ENCODE peak calls at places on chromosomes 12 and 14, in ten cellular contexts. One of them, this sample, is unnamed.

GRCh38 chr12:124691429-124691828 is 124.0 kb upstream of the NCOR2 start:
- DNase-seq in mucosa of descending colon: no peak
- DNase-seq in epithelial cell of proximal tubule: no peak
- DNase-seq in left lung: no peak
- DNase-seq in hepatocyte: no peak
- DNase-seq in foreskin fibroblast: no peak
- DNase-seq in CD4-positive, alpha-beta T cell: no peak
- DNase-seq in CD8-positive, alpha-beta T cell: no peak
- DNase-seq in endothelial cell: no peak
- DNase-seq in retinal pigment epithelial cell: no peak
- DNase-seq in this sample: no peak

GRCh38 chr12:67287311-67287710 is 18.2 kb downstream of the CAND1 start:
- DNase-seq in mucosa of descending colon: no peak
- DNase-seq in epithelial cell of proximal tubule: no peak
- DNase-seq in left lung: no peak
- DNase-seq in hepatocyte: no peak
- DNase-seq in foreskin fibroblast: no peak
- DNase-seq in CD4-positive, alpha-beta T cell: no peak
- DNase-seq in CD8-positive, alpha-beta T cell: no peak
- DNase-seq in endothelial cell: no peak
- DNase-seq in retinal pigment epithelial cell: no peak
- DNase-seq in this sample: no peak

GRCh38 chr12:63922446-63922845 is 77.9 kb downstream of the SRGAP1 start:
- DNase-seq in mucosa of descending colon: no peak
- DNase-seq in epithelial cell of proximal tubule: peak; percentile 60
- DNase-seq in left lung: no peak
- DNase-seq in hepatocyte: no peak
- DNase-seq in foreskin fibroblast: no peak
- DNase-seq in CD4-positive, alpha-beta T cell: no peak
- DNase-seq in CD8-positive, alpha-beta T cell: no peak
- DNase-seq in endothelial cell: no peak
- DNase-seq in retinal pigment epithelial cell: no peak
- DNase-seq in this sample: no peak

GRCh38 chr12:56040963-56041578 is 647 bp upstream of the RPS26 start:
- DNase-seq in mucosa of descending colon: no peak
- DNase-seq in epithelial cell of proximal tubule: no peak
- DNase-seq in left lung: no peak
- DNase-seq in hepatocyte: no peak
- DNase-seq in foreskin fibroblast: no peak
- DNase-seq in CD4-positive, alpha-beta T cell: no peak
- DNase-seq in CD8-positive, alpha-beta T cell: no peak
- DNase-seq in endothelial cell: no peak
- DNase-seq in retinal pigment epithelial cell: no peak
- DNase-seq in this sample: no peak

GRCh38 chr12:6476496-6476895 is 6.0 kb upstream of the VAMP1 start:
- DNase-seq in mucosa of descending colon: no peak
- DNase-seq in epithelial cell of proximal tubule: no peak
- DNase-seq in left lung: no peak
- DNase-seq in hepatocyte: no peak
- DNase-seq in foreskin fibroblast: peak; percentile 41
- DNase-seq in CD4-positive, alpha-beta T cell: no peak
- DNase-seq in CD8-positive, alpha-beta T cell: no peak
- DNase-seq in endothelial cell: no peak
- DNase-seq in retinal pigment epithelial cell: no peak
- DNase-seq in this sample: no peak

GRCh38 chr12:10537721-10538120 is 32.0 kb downstream of the EIF2S3B start:
- DNase-seq in mucosa of descending colon: no peak
- DNase-seq in epithelial cell of proximal tubule: no peak
- DNase-seq in left lung: peak; percentile 52
- DNase-seq in hepatocyte: peak; percentile 8
- DNase-seq in foreskin fibroblast: no peak
- DNase-seq in CD4-positive, alpha-beta T cell: no peak
- DNase-seq in CD8-positive, alpha-beta T cell: no peak
- DNase-seq in endothelial cell: no peak
- DNase-seq in retinal pigment epithelial cell: no peak
- DNase-seq in this sample: no peak

GRCh38 chr12:15011162-15011561 is 38.3 kb downstream of the PDE6H start:
- DNase-seq in mucosa of descending colon: no peak
- DNase-seq in epithelial cell of proximal tubule: no peak
- DNase-seq in left lung: no peak
- DNase-seq in hepatocyte: no peak
- DNase-seq in foreskin fibroblast: no peak
- DNase-seq in CD4-positive, alpha-beta T cell: no peak
- DNase-seq in CD8-positive, alpha-beta T cell: no peak
- DNase-seq in endothelial cell: no peak
- DNase-seq in retinal pigment epithelial cell: no peak
- DNase-seq in this sample: no peak

GRCh38 chr12:14811486-14811885 is 2.5 kb downstream of the SMCO3 start:
- DNase-seq in mucosa of descending colon: no peak
- DNase-seq in epithelial cell of proximal tubule: no peak
- DNase-seq in left lung: no peak
- DNase-seq in hepatocyte: no peak
- DNase-seq in foreskin fibroblast: no peak
- DNase-seq in CD4-positive, alpha-beta T cell: no peak
- DNase-seq in CD8-positive, alpha-beta T cell: no peak
- DNase-seq in endothelial cell: no peak
- DNase-seq in retinal pigment epithelial cell: no peak
- DNase-seq in this sample: no peak

GRCh38 chr12:108532061-108532848 is 17.2 kb downstream of the FICD start:
- DNase-seq in mucosa of descending colon: no peak
- DNase-seq in epithelial cell of proximal tubule: no peak
- DNase-seq in left lung: no peak
- DNase-seq in hepatocyte: no peak
- DNase-seq in foreskin fibroblast: no peak
- DNase-seq in CD4-positive, alpha-beta T cell: no peak
- DNase-seq in CD8-positive, alpha-beta T cell: no peak
- DNase-seq in endothelial cell: no peak
- DNase-seq in retinal pigment epithelial cell: no peak
- DNase-seq in this sample: no peak

GRCh38 chr14:96253140-96253539 is 2.9 kb upstream of the BDKRB1 start:
- DNase-seq in mucosa of descending colon: no peak
- DNase-seq in epithelial cell of proximal tubule: no peak
- DNase-seq in left lung: peak; percentile 14
- DNase-seq in hepatocyte: peak; percentile 78
- DNase-seq in foreskin fibroblast: peak; percentile 80
- DNase-seq in CD4-positive, alpha-beta T cell: no peak
- DNase-seq in CD8-positive, alpha-beta T cell: no peak
- DNase-seq in endothelial cell: no peak
- DNase-seq in retinal pigment epithelial cell: peak; percentile 98
- DNase-seq in this sample: no peak

GRCh38 chr12:13173012-13173441 is 23.5 kb upstream of the EMP1 start:
- DNase-seq in mucosa of descending colon: no peak
- DNase-seq in epithelial cell of proximal tubule: no peak
- DNase-seq in left lung: no peak
- DNase-seq in hepatocyte: peak; percentile 63
- DNase-seq in foreskin fibroblast: peak; percentile 89
- DNase-seq in CD4-positive, alpha-beta T cell: no peak
- DNase-seq in CD8-positive, alpha-beta T cell: no peak
- DNase-seq in endothelial cell: no peak
- DNase-seq in retinal pigment epithelial cell: no peak
- DNase-seq in this sample: no peak

GRCh38 chr12:50283924-50284236 is 560 bp upstream of the LIMA1 start:
- DNase-seq in mucosa of descending colon: no peak
- DNase-seq in epithelial cell of proximal tubule: no peak
- DNase-seq in left lung: no peak
- DNase-seq in hepatocyte: no peak
- DNase-seq in foreskin fibroblast: no peak
- DNase-seq in CD4-positive, alpha-beta T cell: no peak
- DNase-seq in CD8-positive, alpha-beta T cell: no peak
- DNase-seq in endothelial cell: no peak
- DNase-seq in retinal pigment epithelial cell: no peak
- DNase-seq in this sample: no peak

GRCh38 chr14:99327050-99327449 is 55.1 kb upstream of the BCL11B start:
- DNase-seq in mucosa of descending colon: no peak
- DNase-seq in epithelial cell of proximal tubule: no peak
- DNase-seq in left lung: no peak
- DNase-seq in hepatocyte: no peak
- DNase-seq in foreskin fibroblast: no peak
- DNase-seq in CD4-positive, alpha-beta T cell: no peak
- DNase-seq in CD8-positive, alpha-beta T cell: no peak
- DNase-seq in endothelial cell: no peak
- DNase-seq in retinal pigment epithelial cell: no peak
- DNase-seq in this sample: no peak

GRCh38 chr14:23095196-23096108 is at the start of gene C14orf119:
- DNase-seq in mucosa of descending colon: peak; percentile 100
- DNase-seq in epithelial cell of proximal tubule: peak; percentile 98
- DNase-seq in left lung: peak; percentile 95
- DNase-seq in hepatocyte: peak; percentile 100
- DNase-seq in foreskin fibroblast: peak; percentile 98
- DNase-seq in CD4-positive, alpha-beta T cell: peak; percentile 99
- DNase-seq in CD8-positive, alpha-beta T cell: peak; percentile 98
- DNase-seq in endothelial cell: peak; percentile 99
- DNase-seq in retinal pigment epithelial cell: peak; percentile 98
- DNase-seq in this sample: peak; percentile 99

GRCh38 chr14:68987653-68988036 is 8.5 kb upstream of the ACTN1 start:
- DNase-seq in mucosa of descending colon: no peak
- DNase-seq in epithelial cell of proximal tubule: no peak
- DNase-seq in left lung: no peak
- DNase-seq in hepatocyte: no peak
- DNase-seq in foreskin fibroblast: no peak
- DNase-seq in CD4-positive, alpha-beta T cell: no peak
- DNase-seq in CD8-positive, alpha-beta T cell: no peak
- DNase-seq in endothelial cell: no peak
- DNase-seq in retinal pigment epithelial cell: no peak
- DNase-seq in this sample: no peak

GRCh38 chr14:102878174-102878969 is 44.1 kb upstream of the AMN start:
- DNase-seq in mucosa of descending colon: peak; percentile 62
- DNase-seq in epithelial cell of proximal tubule: no peak
- DNase-seq in left lung: no peak
- DNase-seq in hepatocyte: no peak
- DNase-seq in foreskin fibroblast: peak; percentile 4
- DNase-seq in CD4-positive, alpha-beta T cell: no peak
- DNase-seq in CD8-positive, alpha-beta T cell: no peak
- DNase-seq in endothelial cell: no peak
- DNase-seq in retinal pigment epithelial cell: no peak
- DNase-seq in this sample: no peak
- TF ChIP-seq CTCF in mucosa of descending colon: no peak
- TF ChIP-seq CTCF in epithelial cell of proximal tubule: peak; percentile 18
- TF ChIP-seq CTCF in left lung: no peak
- TF ChIP-seq CTCF in hepatocyte: peak; percentile 6
- TF ChIP-seq CTCF in foreskin fibroblast: no peak
- TF ChIP-seq CTCF in CD4-positive, alpha-beta T cell: no peak
- TF ChIP-seq CTCF in CD8-positive, alpha-beta T cell: no peak
- TF ChIP-seq CTCF in endothelial cell: no peak
- TF ChIP-seq CTCF in retinal pigment epithelial cell: peak; percentile 14
- TF ChIP-seq CTCF in this sample: no peak

GRCh38 chr14:88562831-88563686 is at the start of gene ZC3H14:
- DNase-seq in mucosa of descending colon: peak; percentile 83
- DNase-seq in epithelial cell of proximal tubule: no peak
- DNase-seq in left lung: peak; percentile 96
- DNase-seq in hepatocyte: peak; percentile 94
- DNase-seq in foreskin fibroblast: peak; percentile 83
- DNase-seq in CD4-positive, alpha-beta T cell: peak; percentile 84
- DNase-seq in CD8-positive, alpha-beta T cell: peak; percentile 86
- DNase-seq in endothelial cell: peak; percentile 91
- DNase-seq in retinal pigment epithelial cell: peak; percentile 40
- DNase-seq in this sample: peak; percentile 48

GRCh38 chr14:88562532-88562830 is 356 bp upstream of the ZC3H14 start:
- DNase-seq in mucosa of descending colon: no peak
- DNase-seq in epithelial cell of proximal tubule: no peak
- DNase-seq in left lung: no peak
- DNase-seq in hepatocyte: no peak
- DNase-seq in foreskin fibroblast: no peak
- DNase-seq in CD4-positive, alpha-beta T cell: no peak
- DNase-seq in CD8-positive, alpha-beta T cell: no peak
- DNase-seq in endothelial cell: no peak
- DNase-seq in retinal pigment epithelial cell: no peak
- DNase-seq in this sample: no peak

GRCh38 chr14:88563845-88564244 is 1.0 kb downstream of the ZC3H14 start:
- DNase-seq in mucosa of descending colon: no peak
- DNase-seq in epithelial cell of proximal tubule: no peak
- DNase-seq in left lung: no peak
- DNase-seq in hepatocyte: no peak
- DNase-seq in foreskin fibroblast: no peak
- DNase-seq in CD4-positive, alpha-beta T cell: no peak
- DNase-seq in CD8-positive, alpha-beta T cell: no peak
- DNase-seq in endothelial cell: no peak
- DNase-seq in retinal pigment epithelial cell: no peak
- DNase-seq in this sample: no peak

GRCh38 chr14:88556581-88556980 is 1.8 kb upstream of the PTPN21 start:
- DNase-seq in mucosa of descending colon: no peak
- DNase-seq in epithelial cell of proximal tubule: no peak
- DNase-seq in left lung: no peak
- DNase-seq in hepatocyte: no peak
- DNase-seq in foreskin fibroblast: no peak
- DNase-seq in CD4-positive, alpha-beta T cell: no peak
- DNase-seq in CD8-positive, alpha-beta T cell: no peak
- DNase-seq in endothelial cell: no peak
- DNase-seq in retinal pigment epithelial cell: no peak
- DNase-seq in this sample: no peak

GRCh38 chr14:88559852-88560251 is 3.0 kb upstream of the ZC3H14 start:
- DNase-seq in mucosa of descending colon: no peak
- DNase-seq in epithelial cell of proximal tubule: no peak
- DNase-seq in left lung: no peak
- DNase-seq in hepatocyte: peak; percentile 49
- DNase-seq in foreskin fibroblast: peak; percentile 60
- DNase-seq in CD4-positive, alpha-beta T cell: no peak
- DNase-seq in CD8-positive, alpha-beta T cell: no peak
- DNase-seq in endothelial cell: no peak
- DNase-seq in retinal pigment epithelial cell: no peak
- DNase-seq in this sample: no peak
- TF ChIP-seq CTCF in mucosa of descending colon: no peak
- TF ChIP-seq CTCF in epithelial cell of proximal tubule: peak; percentile 62
- TF ChIP-seq CTCF in left lung: no peak
- TF ChIP-seq CTCF in hepatocyte: peak; percentile 58
- TF ChIP-seq CTCF in foreskin fibroblast: peak; percentile 74
- TF ChIP-seq CTCF in CD4-positive, alpha-beta T cell: no peak
- TF ChIP-seq CTCF in CD8-positive, alpha-beta T cell: no peak
- TF ChIP-seq CTCF in endothelial cell: no peak
- TF ChIP-seq CTCF in retinal pigment epithelial cell: peak; percentile 31
- TF ChIP-seq CTCF in this sample: peak; percentile 56

GRCh38 chr14:105019861-105020814 is 745 bp downstream of the CDCA4 start:
- DNase-seq in mucosa of descending colon: peak; percentile 41
- DNase-seq in epithelial cell of proximal tubule: no peak
- DNase-seq in left lung: peak; percentile 88
- DNase-seq in hepatocyte: peak; percentile 76
- DNase-seq in foreskin fibroblast: no peak
- DNase-seq in CD4-positive, alpha-beta T cell: peak; percentile 43
- DNase-seq in CD8-positive, alpha-beta T cell: peak; percentile 37
- DNase-seq in endothelial cell: peak; percentile 73
- DNase-seq in retinal pigment epithelial cell: no peak
- DNase-seq in this sample: no peak
- TF ChIP-seq CTCF in mucosa of descending colon: no peak
- TF ChIP-seq CTCF in epithelial cell of proximal tubule: no peak
- TF ChIP-seq CTCF in left lung: no peak
- TF ChIP-seq CTCF in hepatocyte: no peak
- TF ChIP-seq CTCF in foreskin fibroblast: no peak
- TF ChIP-seq CTCF in CD4-positive, alpha-beta T cell: no peak
- TF ChIP-seq CTCF in CD8-positive, alpha-beta T cell: no peak
- TF ChIP-seq CTCF in endothelial cell: peak; percentile 32
- TF ChIP-seq CTCF in retinal pigment epithelial cell: peak; percentile 30
- TF ChIP-seq CTCF in this sample: no peak

DNA sequence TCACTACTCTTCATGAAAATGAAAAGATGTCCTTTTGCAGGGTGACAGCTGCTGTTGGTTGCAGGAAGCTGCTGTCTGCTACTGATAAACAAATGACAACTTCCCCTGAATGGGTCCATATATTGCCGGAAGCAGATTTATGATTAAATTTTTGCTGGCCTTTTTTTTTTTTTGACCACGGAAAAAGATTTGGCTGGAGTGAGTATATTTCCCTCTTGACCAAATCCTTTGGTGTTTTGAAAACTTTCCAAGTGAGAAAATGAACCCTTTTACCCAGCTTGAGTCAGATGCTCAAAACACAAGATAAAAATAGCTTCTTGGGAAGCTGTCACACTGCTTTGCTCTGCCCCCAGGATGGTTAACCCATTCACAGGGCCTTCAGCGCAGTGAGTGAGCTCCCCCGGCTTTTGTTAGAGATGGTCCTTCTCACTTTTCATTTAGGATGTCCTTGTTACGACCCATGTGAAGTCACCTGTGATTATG is 224.2 kb downstream of the PELI2 start:
- DNase-seq in mucosa of descending colon: no peak
- DNase-seq in epithelial cell of proximal tubule: no peak
- DNase-seq in left lung: no peak
- DNase-seq in hepatocyte: no peak
- DNase-seq in foreskin fibroblast: peak; percentile 51
- DNase-seq in CD4-positive, alpha-beta T cell: no peak
- DNase-seq in CD8-positive, alpha-beta T cell: no peak
- DNase-seq in endothelial cell: no peak
- DNase-seq in retinal pigment epithelial cell: no peak
- DNase-seq in this sample: no peak
- TF ChIP-seq CTCF in mucosa of descending colon: no peak
- TF ChIP-seq CTCF in epithelial cell of proximal tubule: no peak
- TF ChIP-seq CTCF in left lung: no peak
- TF ChIP-seq CTCF in hepatocyte: no peak
- TF ChIP-seq CTCF in foreskin fibroblast: no peak
- TF ChIP-seq CTCF in CD4-positive, alpha-beta T cell: no peak
- TF ChIP-seq CTCF in CD8-positive, alpha-beta T cell: no peak
- TF ChIP-seq CTCF in endothelial cell: no peak
- TF ChIP-seq CTCF in retinal pigment epithelial cell: no peak
- TF ChIP-seq CTCF in this sample: no peak

This sample was measured in LNCaP clone FGC.